ENCODE peak calls at places on chromosomes 5 and 9, in five cellular contexts. D is neuronal stem cell, L is H9, B is H1, Y is mesenchymal stem cell. Q is an unnamed sample.

GRCh38 chr9:23005061-23005690 is 558.6 kb downstream of the DMRTA1 start:
- DNase-seq in L (no peak), D (no peak), Y (no peak), B (no peak), Q (no peak)

GRCh38 chr5:32302822-32303754 is 9.7 kb downstream of the MTMR12 start:
- DNase-seq in D (no peak), Y (no peak), B (no peak), L (no peak), Q (no peak)

GRCh38 chr5:61450880-61451279 is 118.8 kb downstream of the ZSWIM6 start:
- DNase-seq in D (no peak), B (no peak), L (no peak), Y (peak), Q (no peak)

GRCh38 chr5:14211818-14212799 is 69.0 kb downstream of the TRIO start:
- DNase-seq in D (no peak), L (no peak), B (no peak), Y (no peak), Q (no peak)

GRCh38 chr5:147439253-147439652 is 70.6 kb downstream of the DPYSL3 start:
- DNase-seq in D (no peak), L (no peak), Y (peak), B (no peak), Q (no peak)

GRCh38 chr9:126491256-126491879 is 122.4 kb upstream of the LMX1B start:
- DNase-seq in D (peak), B (no peak), L (no peak), Y (peak), Q (peak)

GRCh38 chr5:151093476-151093889 is 12.6 kb upstream of the TNIP1 start:
- DNase-seq in B (no peak), Y (peak), D (no peak), L (no peak), Q (peak)

GRCh38 chr5:79459626-79460025 is 54.3 kb downstream of the HOMER1 start:
- DNase-seq in Y (no peak), D (no peak), L (no peak), B (no peak), Q (no peak)

GRCh38 chr5:30040483-30041116 is 1152.9 kb upstream of the CDH6 start:
- DNase-seq in D (peak), Y (peak), L (peak), B (peak), Q (no peak)

GRCh38 chr5:68845121-68845520 is 248.7 kb upstream of the SLC30A5 start:
- DNase-seq in L (no peak), Y (no peak), D (no peak), B (no peak), Q (no peak)

GRCh38 chr5:10859393-10860195 is 98.6 kb upstream of the DAP start:
- DNase-seq in B (no peak), Y (no peak), D (peak), L (no peak), Q (no peak)

GRCh38 chr9:17843236-17843635 is 264.4 kb downstream of the SH3GL2 start:
- DNase-seq in B (no peak), L (no peak), D (no peak), Y (no peak), Q (no peak)

GRCh38 chr5:96963267-96963666 is 27.4 kb downstream of the LNPEP start:
- DNase-seq in L (no peak), Y (peak), D (no peak), B (no peak), Q (no peak)

GRCh38 chr5:26582350-26583040 is 455.9 kb downstream of the CDH9 start:
- DNase-seq in L (no peak), Y (peak), D (no peak), B (no peak), Q (no peak)

GRCh38 chr9:135622415-135623020 is 16.8 kb downstream of the GLT6D1 start:
- DNase-seq in B (no peak), Y (no peak), L (no peak), D (no peak), Q (no peak)

GRCh38 chr5:176185133-176185733 is 53.0 kb upstream of the SIMC1 start:
- DNase-seq in L (no peak), B (no peak), Y (no peak), D (no peak), Q (no peak)

GRCh38 chr9:23849379-23849778 is 23.3 kb upstream of the ELAVL2 start:
- DNase-seq in L (no peak), B (no peak), Y (no peak), D (peak), Q (no peak)

GRCh38 chr9:116350213-116350612 is 196.6 kb downstream of the PAPPA start:
- DNase-seq in B (no peak), Y (no peak), D (no peak), L (no peak), Q (no peak)

GRCh38 chr5:174596429-174596828 is 128.0 kb upstream of the MSX2 start:
- DNase-seq in Y (peak), B (no peak), L (no peak), D (no peak), Q (no peak)

GRCh38 chr5:134090482-134090881 is 24.0 kb upstream of the TCF7 start:
- DNase-seq in Y (no peak), L (no peak), B (no peak), D (no peak), Q (no peak)

GRCh38 chr5:14397717-14398116 is 183.9 kb upstream of the OTULINL start:
- DNase-seq in L (no peak), D (no peak), B (no peak), Y (peak), Q (no peak)

GRCh38 chr5:131180407-131180806 is 9.7 kb downstream of the LYRM7 start:
- DNase-seq in D (no peak), B (no peak), L (no peak), Y (no peak), Q (no peak)

GRCh38 chr9:137630684-137631083 is 11.9 kb downstream of the EHMT1 start:
- DNase-seq in Y (peak), B (no peak), L (no peak), D (no peak), Q (no peak)

GRCh38 chr9:91948423-91949292 is 1.4 kb downstream of the ROR2 start:
- DNase-seq in L (peak), B (peak), Y (peak), D (peak), Q (peak)

GRCh38 chr9:121950441-121950840 is 142.7 kb downstream of the TTLL11 start:
- DNase-seq in Y (no peak), B (no peak), L (no peak), D (no peak), Q (no peak)

GRCh38 chr9:121852646-121853616 is 201.5 kb downstream of the DAB2IP start:
- DNase-seq in L (no peak), Y (no peak), B (no peak), D (no peak), Q (no peak)

GRCh38 chr9:35712762-35713400 is 19.1 kb downstream of the TLN1 start:
- DNase-seq in L (peak), Y (no peak), B (no peak), D (no peak), Q (no peak)

GRCh38 chr5:180116441-180117377 is 45.1 kb upstream of the RNF130 start:
- DNase-seq in B (peak), Y (no peak), L (peak), D (no peak), Q (no peak)

GRCh38 chr5:119367502-119368237 is 11.9 kb downstream of the TNFAIP8 start:
- DNase-seq in B (no peak), Y (no peak), D (no peak), L (no peak), Q (peak)

GRCh38 chr5:160899735-160900134 is 47.7 kb upstream of the ATP10B start:
- DNase-seq in D (no peak), B (no peak), Y (no peak), L (peak), Q (no peak)

GRCh38 chr9:4366649-4367330 is 66.9 kb upstream of the GLIS3 start:
- DNase-seq in B (peak), L (peak), Y (peak), D (peak), Q (peak)

GRCh38 chr5:149228610-149229297 is 42.9 kb upstream of the AFAP1L1 start:
- DNase-seq in D (no peak), L (peak), Y (peak), B (no peak), Q (peak)

GRCh38 chr5:96151891-96152290 is 190.2 kb upstream of the ELL2 start:
- DNase-seq in L (no peak), B (no peak), Y (peak), D (no peak), Q (peak)

GRCh38 chr5:172377438-172377837 is 76.9 kb downstream of the SH3PXD2B start:
- DNase-seq in D (no peak), B (no peak), Y (no peak), L (no peak), Q (no peak)

GRCh38 chr5:144511581-144512072 is 341.0 kb downstream of the KCTD16 start:
- DNase-seq in B (no peak), Y (no peak), D (no peak), L (no peak), Q (no peak)

GRCh38 chr5:74179701-74180100 is 460.8 kb downstream of the ENC1 start:
- DNase-seq in Y (no peak), L (no peak), B (no peak), D (no peak), Q (no peak)

GRCh38 chr9:136927343-136928261 is 16.9 kb downstream of the FBXW5 start:
- DNase-seq in L (peak), D (no peak), Y (peak), B (no peak), Q (peak)

GRCh38 chr5:16490911-16491310 is 25.3 kb upstream of the ZNF622 start:
- DNase-seq in L (no peak), B (no peak), Y (no peak), D (no peak), Q (no peak)

GRCh38 chr5:355379-355935 is 33.9 kb downstream of the AHRR start:
- DNase-seq in D (no peak), B (no peak), Y (no peak), L (peak), Q (no peak)

DNA sequence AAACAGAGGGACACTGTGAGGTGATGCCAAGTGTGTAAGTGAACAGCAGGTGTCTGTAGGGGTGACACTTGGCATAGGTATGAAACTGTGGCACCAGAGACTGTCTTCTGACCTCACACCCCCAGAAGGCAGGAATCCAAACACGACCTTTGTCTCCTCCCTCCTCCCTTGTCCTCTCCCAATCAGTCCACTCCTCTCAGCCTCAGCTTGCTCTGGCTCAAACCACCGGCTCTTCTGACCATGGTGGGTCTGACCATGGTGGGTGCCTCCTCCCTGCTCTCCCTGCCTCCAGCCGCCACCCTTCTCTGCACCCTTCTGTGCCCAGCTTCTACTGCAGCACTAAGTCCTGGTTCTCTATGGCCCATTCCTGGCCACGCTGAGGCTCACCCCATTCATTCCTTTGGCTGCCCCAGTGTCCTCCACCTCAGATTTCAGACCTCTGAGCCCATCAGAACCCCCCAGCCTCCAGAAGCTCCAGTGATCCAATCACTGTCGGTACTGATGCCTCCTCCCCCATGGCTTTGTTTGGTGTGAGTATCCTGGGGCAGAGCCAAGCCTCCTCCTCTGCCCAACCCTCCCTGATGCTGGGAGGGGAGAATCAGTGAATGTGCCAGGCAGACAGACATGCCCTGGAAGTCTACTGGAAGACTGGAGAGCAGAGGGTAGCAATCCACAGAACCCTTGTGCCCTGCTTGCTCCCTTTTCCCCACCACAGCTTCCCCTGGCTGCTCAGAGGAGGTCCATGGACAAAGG is 1.7 kb upstream of the ARID3C start:
- DNase-seq in L (no peak), D (no peak), B (no peak), Y (no peak), Q (no peak)
- H2BK12ac ChIP-seq in L (no peak), D (peak), B (no peak), Y (no peak), Q (no peak)

GRCh38 chr5:168304349-168304748 is 12.9 kb downstream of the WWC1 start:
- DNase-seq in D (no peak), Y (no peak), B (no peak), L (no peak), Q (no peak)
- H2BK12ac ChIP-seq in D (no peak), Y (no peak), B (no peak), L (no peak), Q (no peak)

GRCh38 chr5:91443761-91444467 is 60.8 kb upstream of the ARRDC3 start:
- DNase-seq in L (no peak), B (no peak), D (no peak), Y (no peak), Q (no peak)

GRCh38 chr5:91449083-91449482 is 66.0 kb upstream of the ARRDC3 start:
- DNase-seq in L (no peak), B (no peak), Y (no peak), D (no peak), Q (no peak)
- H2BK12ac ChIP-seq in L (no peak), B (no peak), Y (no peak), D (no peak), Q (no peak)

GRCh38 chr5:157113007-157113406 is 4.2 kb upstream of the HAVCR2 start:
- DNase-seq in D (no peak), B (no peak), Y (no peak), L (no peak), Q (peak)

GRCh38 chr5:157108961-157109360 is at the start of gene HAVCR2:
- DNase-seq in L (no peak), D (no peak), Y (no peak), B (no peak), Q (peak)

GRCh38 chr5:157106668-157107461 is 2.0 kb downstream of the HAVCR2 start:
- DNase-seq in Y (peak), B (no peak), L (no peak), D (no peak), Q (peak)

GRCh38 chr5:157109744-157110143 is 900 bp upstream of the HAVCR2 start:
- DNase-seq in B (no peak), D (no peak), L (no peak), Y (no peak), Q (no peak)

DNA sequence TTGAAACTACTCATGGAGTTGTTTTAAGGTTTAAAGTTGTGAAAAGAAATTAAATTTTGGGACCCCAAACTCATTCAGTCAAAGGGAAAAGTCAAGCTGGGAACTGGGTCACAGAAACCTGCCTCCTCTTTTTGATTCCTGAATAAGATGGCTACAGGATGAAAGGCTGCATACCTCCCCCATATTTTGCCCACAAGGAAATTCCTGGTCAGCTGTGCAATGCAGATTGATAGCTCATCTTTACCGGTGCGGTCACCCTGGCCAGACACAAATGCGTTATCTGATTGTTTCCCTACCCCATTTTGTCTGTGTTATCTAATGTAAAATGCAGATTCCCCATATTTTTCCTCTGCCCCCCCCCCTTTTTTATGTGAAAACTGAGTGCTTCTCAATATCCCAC is 1.3 kb downstream of the HAVCR2 start:
- DNase-seq in D (no peak), Y (no peak), B (no peak), L (no peak), Q (peak)
- H2BK12ac ChIP-seq in D (no peak), Y (no peak), B (no peak), L (no peak), Q (no peak)

GRCh38 chr9:31140316-31140715 is 1244.1 kb upstream of the ACO1 start:
- DNase-seq in L (no peak), D (no peak), Y (peak), B (no peak), Q (no peak)

GRCh38 chr9:31136524-31136923 is 1247.9 kb upstream of the ACO1 start:
- DNase-seq in B (no peak), D (no peak), Y (no peak), L (no peak), Q (no peak)

GRCh38 chr9:31137151-31137849 is 1247.1 kb upstream of the ACO1 start:
- DNase-seq in B (no peak), Y (peak), L (no peak), D (no peak), Q (peak)

GRCh38 chr9:31135567-31135966 is 1248.9 kb upstream of the ACO1 start:
- DNase-seq in L (no peak), Y (no peak), D (no peak), B (no peak), Q (no peak)

GRCh38 chr9:31137850-31138160 is 1246.6 kb upstream of the ACO1 start:
- DNase-seq in Y (peak), B (no peak), L (no peak), D (no peak), Q (no peak)
- H2BK12ac ChIP-seq in Y (no peak), B (no peak), L (no peak), D (no peak), Q (no peak)

DNA sequence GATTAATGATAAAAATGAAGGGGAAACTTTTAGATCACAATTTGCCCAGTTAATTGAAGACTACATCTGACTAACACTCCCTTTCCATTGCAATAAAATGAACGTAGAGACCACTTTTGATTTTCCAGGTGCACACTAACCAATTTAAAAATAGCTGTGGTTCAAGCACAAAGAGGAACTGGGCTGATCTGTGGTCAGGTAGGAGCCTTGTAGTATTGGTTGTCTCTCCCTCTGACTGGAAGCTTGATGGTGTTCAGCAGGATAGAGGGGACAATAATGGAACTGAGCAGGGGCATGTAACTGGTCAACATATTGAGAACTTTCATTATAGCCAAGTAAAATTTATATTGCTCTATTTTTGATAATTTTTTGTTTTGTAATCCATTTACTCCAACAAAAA is 886.8 kb upstream of the SEMA6A start:
- DNase-seq in Y (no peak), B (no peak), D (no peak), L (no peak), Q (no peak)
- H2BK12ac ChIP-seq in Y (no peak), B (no peak), D (no peak), L (no peak), Q (no peak)

GRCh38 chr5:162078805-162079204 is 11.2 kb downstream of the GABRG2 start:
- DNase-seq in B (no peak), Y (no peak), L (no peak), D (no peak), Q (no peak)
- H2BK12ac ChIP-seq in B (no peak), Y (no peak), L (no peak), D (no peak), Q (no peak)

Q was measured in trophoblast cell.